ENCODE peak calls at places on chromosomes 11 and 22, in six cellular contexts. One of them, this sample, is unnamed.

GRCh38 chr11:1507381-1508140 is 21.0 kb upstream of the MOB2 start:
- DNase-seq in stimulated activated CD8-positive, alpha-beta memory T cell treated with anti-CD3 and anti-CD28 coated beads, Interleukin-12 subunit alpha, Interleukin-12 subunit beta, amount 100 ng/mL, for 1 hour: no peak
- DNase-seq in uterus: no peak
- DNase-seq in fibroblast of the conjunctiva: no peak
- DNase-seq in choroid plexus epithelial cell: no peak
- DNase-seq in kidney epithelial cell: no peak
- DNase-seq in this sample: peak

GRCh38 chr22:44200855-44201550 is 20.3 kb downstream of the PARVG start:
- DNase-seq in uterus: no peak
- DNase-seq in choroid plexus epithelial cell: no peak
- DNase-seq in kidney epithelial cell: no peak
- DNase-seq in fibroblast of the conjunctiva: no peak
- DNase-seq in stimulated activated CD8-positive, alpha-beta memory T cell treated with anti-CD3 and anti-CD28 coated beads, Interleukin-12 subunit alpha, Interleukin-12 subunit beta, amount 100 ng/mL, for 1 hour: no peak
- DNase-seq in this sample: no peak

GRCh38 chr22:18110194-18110943 is at the start of gene TUBA8:
- DNase-seq in fibroblast of the conjunctiva: no peak
- DNase-seq in stimulated activated CD8-positive, alpha-beta memory T cell treated with anti-CD3 and anti-CD28 coated beads, Interleukin-12 subunit alpha, Interleukin-12 subunit beta, amount 100 ng/mL, for 1 hour: no peak
- DNase-seq in kidney epithelial cell: no peak
- DNase-seq in uterus: no peak
- DNase-seq in choroid plexus epithelial cell: peak
- DNase-seq in this sample: peak

GRCh38 chr22:37167176-37167980 is 17.7 kb upstream of the IL2RB start:
- DNase-seq in choroid plexus epithelial cell: no peak
- DNase-seq in uterus: no peak
- DNase-seq in kidney epithelial cell: no peak
- DNase-seq in stimulated activated CD8-positive, alpha-beta memory T cell treated with anti-CD3 and anti-CD28 coated beads, Interleukin-12 subunit alpha, Interleukin-12 subunit beta, amount 100 ng/mL, for 1 hour: no peak
- DNase-seq in fibroblast of the conjunctiva: no peak
- DNase-seq in this sample: peak

GRCh38 chr22:42425337-42425988 is 6.7 kb downstream of the NFAM1 start:
- DNase-seq in kidney epithelial cell: no peak
- DNase-seq in choroid plexus epithelial cell: no peak
- DNase-seq in uterus: no peak
- DNase-seq in fibroblast of the conjunctiva: no peak
- DNase-seq in stimulated activated CD8-positive, alpha-beta memory T cell treated with anti-CD3 and anti-CD28 coated beads, Interleukin-12 subunit alpha, Interleukin-12 subunit beta, amount 100 ng/mL, for 1 hour: no peak
- DNase-seq in this sample: no peak

GRCh38 chr11:108873305-108873704 is 208.4 kb downstream of the DDX10 start:
- DNase-seq in uterus: no peak
- DNase-seq in choroid plexus epithelial cell: peak
- DNase-seq in kidney epithelial cell: no peak
- DNase-seq in stimulated activated CD8-positive, alpha-beta memory T cell treated with anti-CD3 and anti-CD28 coated beads, Interleukin-12 subunit alpha, Interleukin-12 subunit beta, amount 100 ng/mL, for 1 hour: no peak
- DNase-seq in fibroblast of the conjunctiva: no peak
- DNase-seq in this sample: no peak

GRCh38 chr11:12109591-12110196 is 696 bp upstream of the MICAL2 start:
- DNase-seq in fibroblast of the conjunctiva: no peak
- DNase-seq in uterus: no peak
- DNase-seq in choroid plexus epithelial cell: no peak
- DNase-seq in kidney epithelial cell: no peak
- DNase-seq in stimulated activated CD8-positive, alpha-beta memory T cell treated with anti-CD3 and anti-CD28 coated beads, Interleukin-12 subunit alpha, Interleukin-12 subunit beta, amount 100 ng/mL, for 1 hour: no peak
- DNase-seq in this sample: no peak

GRCh38 chr22:29165336-29166060 is 40.2 kb upstream of the EMID1 start:
- DNase-seq in stimulated activated CD8-positive, alpha-beta memory T cell treated with anti-CD3 and anti-CD28 coated beads, Interleukin-12 subunit alpha, Interleukin-12 subunit beta, amount 100 ng/mL, for 1 hour: no peak
- DNase-seq in choroid plexus epithelial cell: no peak
- DNase-seq in fibroblast of the conjunctiva: no peak
- DNase-seq in kidney epithelial cell: no peak
- DNase-seq in uterus: no peak
- DNase-seq in this sample: no peak

GRCh38 chr22:41621911-41622179 is 750 bp downstream of the XRCC6 start:
- DNase-seq in fibroblast of the conjunctiva: no peak
- DNase-seq in kidney epithelial cell: no peak
- DNase-seq in choroid plexus epithelial cell: no peak
- DNase-seq in stimulated activated CD8-positive, alpha-beta memory T cell treated with anti-CD3 and anti-CD28 coated beads, Interleukin-12 subunit alpha, Interleukin-12 subunit beta, amount 100 ng/mL, for 1 hour: no peak
- DNase-seq in uterus: no peak
- DNase-seq in this sample: no peak

GRCh38 chr22:31045900-31046587 is 35.1 kb upstream of the SMTN start:
- DNase-seq in fibroblast of the conjunctiva: no peak
- DNase-seq in kidney epithelial cell: no peak
- DNase-seq in choroid plexus epithelial cell: no peak
- DNase-seq in stimulated activated CD8-positive, alpha-beta memory T cell treated with anti-CD3 and anti-CD28 coated beads, Interleukin-12 subunit alpha, Interleukin-12 subunit beta, amount 100 ng/mL, for 1 hour: no peak
- DNase-seq in uterus: no peak
- DNase-seq in this sample: no peak

GRCh38 chr11:2294340-2295290 is 7.1 kb downstream of the C11orf21 start:
- DNase-seq in fibroblast of the conjunctiva: no peak
- DNase-seq in kidney epithelial cell: no peak
- DNase-seq in choroid plexus epithelial cell: no peak
- DNase-seq in uterus: no peak
- DNase-seq in stimulated activated CD8-positive, alpha-beta memory T cell treated with anti-CD3 and anti-CD28 coated beads, Interleukin-12 subunit alpha, Interleukin-12 subunit beta, amount 100 ng/mL, for 1 hour: no peak
- DNase-seq in this sample: no peak

GRCh38 chr11:73942030-73942429 is 8.8 kb upstream of the DNAJB13 start:
- DNase-seq in choroid plexus epithelial cell: no peak
- DNase-seq in fibroblast of the conjunctiva: no peak
- DNase-seq in kidney epithelial cell: no peak
- DNase-seq in stimulated activated CD8-positive, alpha-beta memory T cell treated with anti-CD3 and anti-CD28 coated beads, Interleukin-12 subunit alpha, Interleukin-12 subunit beta, amount 100 ng/mL, for 1 hour: no peak
- DNase-seq in uterus: no peak
- DNase-seq in this sample: no peak

GRCh38 chr11:83272627-83273026 is 13.5 kb downstream of the CCDC90B start:
- DNase-seq in fibroblast of the conjunctiva: no peak
- DNase-seq in uterus: no peak
- DNase-seq in kidney epithelial cell: peak
- DNase-seq in stimulated activated CD8-positive, alpha-beta memory T cell treated with anti-CD3 and anti-CD28 coated beads, Interleukin-12 subunit alpha, Interleukin-12 subunit beta, amount 100 ng/mL, for 1 hour: no peak
- DNase-seq in choroid plexus epithelial cell: peak
- DNase-seq in this sample: no peak

GRCh38 chr22:26784772-26785171 is 127.4 kb downstream of the MIAT start:
- DNase-seq in fibroblast of the conjunctiva: no peak
- DNase-seq in uterus: no peak
- DNase-seq in kidney epithelial cell: no peak
- DNase-seq in stimulated activated CD8-positive, alpha-beta memory T cell treated with anti-CD3 and anti-CD28 coated beads, Interleukin-12 subunit alpha, Interleukin-12 subunit beta, amount 100 ng/mL, for 1 hour: no peak
- DNase-seq in choroid plexus epithelial cell: no peak
- DNase-seq in this sample: no peak

GRCh38 chr11:3671334-3672254 is at the start of gene CHRNA10:
- DNase-seq in kidney epithelial cell: no peak
- DNase-seq in stimulated activated CD8-positive, alpha-beta memory T cell treated with anti-CD3 and anti-CD28 coated beads, Interleukin-12 subunit alpha, Interleukin-12 subunit beta, amount 100 ng/mL, for 1 hour: no peak
- DNase-seq in uterus: no peak
- DNase-seq in choroid plexus epithelial cell: peak
- DNase-seq in fibroblast of the conjunctiva: no peak
- DNase-seq in this sample: no peak

GRCh38 chr22:49394116-49394785 is 433.4 kb downstream of the BRD1 start:
- DNase-seq in fibroblast of the conjunctiva: no peak
- DNase-seq in uterus: no peak
- DNase-seq in stimulated activated CD8-positive, alpha-beta memory T cell treated with anti-CD3 and anti-CD28 coated beads, Interleukin-12 subunit alpha, Interleukin-12 subunit beta, amount 100 ng/mL, for 1 hour: no peak
- DNase-seq in kidney epithelial cell: no peak
- DNase-seq in choroid plexus epithelial cell: no peak
- DNase-seq in this sample: no peak

GRCh38 chr11:79160786-79161403 is 279.9 kb downstream of the TENM4 start:
- DNase-seq in choroid plexus epithelial cell: no peak
- DNase-seq in kidney epithelial cell: no peak
- DNase-seq in fibroblast of the conjunctiva: no peak
- DNase-seq in uterus: no peak
- DNase-seq in stimulated activated CD8-positive, alpha-beta memory T cell treated with anti-CD3 and anti-CD28 coated beads, Interleukin-12 subunit alpha, Interleukin-12 subunit beta, amount 100 ng/mL, for 1 hour: no peak
- DNase-seq in this sample: no peak

GRCh38 chr22:27835446-27835845 is 33.9 kb upstream of the MN1 start:
- DNase-seq in stimulated activated CD8-positive, alpha-beta memory T cell treated with anti-CD3 and anti-CD28 coated beads, Interleukin-12 subunit alpha, Interleukin-12 subunit beta, amount 100 ng/mL, for 1 hour: no peak
- DNase-seq in kidney epithelial cell: no peak
- DNase-seq in choroid plexus epithelial cell: peak
- DNase-seq in fibroblast of the conjunctiva: no peak
- DNase-seq in uterus: no peak
- DNase-seq in this sample: no peak

GRCh38 chr22:23533328-23533762 is 46.7 kb downstream of the IGLL1 start:
- DNase-seq in fibroblast of the conjunctiva: no peak
- DNase-seq in uterus: no peak
- DNase-seq in choroid plexus epithelial cell: peak
- DNase-seq in stimulated activated CD8-positive, alpha-beta memory T cell treated with anti-CD3 and anti-CD28 coated beads, Interleukin-12 subunit alpha, Interleukin-12 subunit beta, amount 100 ng/mL, for 1 hour: no peak
- DNase-seq in kidney epithelial cell: no peak
- DNase-seq in this sample: no peak

GRCh38 chr11:19200410-19201201 is 1.2 kb downstream of the CSRP3 start:
- DNase-seq in choroid plexus epithelial cell: peak
- DNase-seq in uterus: no peak
- DNase-seq in fibroblast of the conjunctiva: peak
- DNase-seq in kidney epithelial cell: peak
- DNase-seq in stimulated activated CD8-positive, alpha-beta memory T cell treated with anti-CD3 and anti-CD28 coated beads, Interleukin-12 subunit alpha, Interleukin-12 subunit beta, amount 100 ng/mL, for 1 hour: no peak
- DNase-seq in this sample: no peak

GRCh38 chr11:129115652-129116585 is 76.2 kb downstream of the ARHGAP32 start:
- DNase-seq in stimulated activated CD8-positive, alpha-beta memory T cell treated with anti-CD3 and anti-CD28 coated beads, Interleukin-12 subunit alpha, Interleukin-12 subunit beta, amount 100 ng/mL, for 1 hour: no peak
- DNase-seq in kidney epithelial cell: peak
- DNase-seq in uterus: no peak
- DNase-seq in choroid plexus epithelial cell: peak
- DNase-seq in fibroblast of the conjunctiva: peak
- DNase-seq in this sample: no peak

GRCh38 chr22:45296628-45297297 is 12.0 kb downstream of the UPK3A start:
- DNase-seq in choroid plexus epithelial cell: no peak
- DNase-seq in kidney epithelial cell: no peak
- DNase-seq in stimulated activated CD8-positive, alpha-beta memory T cell treated with anti-CD3 and anti-CD28 coated beads, Interleukin-12 subunit alpha, Interleukin-12 subunit beta, amount 100 ng/mL, for 1 hour: no peak
- DNase-seq in uterus: no peak
- DNase-seq in fibroblast of the conjunctiva: no peak
- DNase-seq in this sample: no peak